ENCODE peak calls at places on chromosomes 7 and 10, in eight cellular contexts. I, R, T, S, M, Q, L and B are unnamed samples.

GRCh38 chr7:22474645-22475044 is 25.3 kb downstream of the STEAP1B start:
- DNase-seq in L (no peak), M (no peak), R (no peak), I (no peak), Q (no peak), T (no peak), S (no peak), B (no peak)

GRCh38 chr7:2812831-2813230 is 31.3 kb downstream of the GNA12 start:
- DNase-seq in R (no peak), M (no peak), T (no peak), L (no peak), Q (peak; percentile 15), S (no peak), I (no peak), B (no peak)

GRCh38 chr7:25148772-25149575 is 23.9 kb upstream of the CYCS start:
- DNase-seq in M (no peak), L (peak; percentile 8), I (no peak), S (no peak), R (no peak), Q (no peak), T (no peak), B (no peak)

GRCh38 chr10:130357226-130357625 is 221.0 kb downstream of the GLRX3 start:
- DNase-seq in M (no peak), R (no peak), I (no peak), S (no peak), Q (no peak), T (no peak), L (no peak), B (no peak)

GRCh38 chr7:74619235-74619860 is 38.2 kb upstream of the GTF2I start:
- DNase-seq in S (no peak), Q (no peak), M (no peak), T (peak; percentile 35), I (no peak), L (no peak), R (no peak), B (no peak)

GRCh38 chr10:59709472-59710125 is at the start of gene SLC16A9:
- DNase-seq in R (peak; percentile 11), L (no peak), T (peak; percentile 75), Q (peak; percentile 40), S (no peak), M (no peak), I (peak; percentile 22), B (peak; percentile 77)

GRCh38 chr10:132554053-132554990 is 16.7 kb downstream of the INPP5A start:
- DNase-seq in S (no peak), T (no peak), Q (no peak), L (no peak), R (no peak), I (no peak), M (no peak), B (no peak)

GRCh38 chr10:119542990-119543813 is 683 bp upstream of the RGS10 start:
- DNase-seq in L (peak; percentile 85), T (peak; percentile 64), I (peak; percentile 34), Q (peak; percentile 70), R (peak; percentile 49), S (no peak), M (peak; percentile 52), B (peak; percentile 54)

GRCh38 chr7:130896898-130897514 is 163.0 kb upstream of the KLF14 start:
- DNase-seq in L (peak; percentile 72), R (peak; percentile 84), I (no peak), Q (peak; percentile 69), T (peak; percentile 69), S (no peak), M (peak; percentile 54), B (peak; percentile 83)

GRCh38 chr7:120521761-120522737 is 249.1 kb downstream of the KCND2 start:
- DNase-seq in T (no peak), I (no peak), S (no peak), L (no peak), Q (no peak), M (no peak), R (no peak), B (no peak)

GRCh38 chr10:65090991-65091390 is 1569.8 kb downstream of the REEP3 start:
- DNase-seq in T (no peak), L (no peak), I (no peak), Q (no peak), M (no peak), S (no peak), R (no peak), B (no peak)

GRCh38 chr7:100823534-100823933 is 3.8 kb downstream of the EPHB4 start:
- DNase-seq in I (no peak), R (no peak), L (no peak), T (no peak), Q (no peak), S (no peak), M (no peak), B (no peak)

GRCh38 chr10:73465978-73466709 is 29.7 kb downstream of the PPP3CB start:
- DNase-seq in M (no peak), R (no peak), T (no peak), I (no peak), Q (no peak), S (no peak), L (no peak), B (no peak)

GRCh38 chr10:101097881-101098280 is 33.2 kb upstream of the TLX1 start:
- DNase-seq in M (no peak), T (peak; percentile 36), R (no peak), I (no peak), Q (no peak), S (no peak), L (no peak), B (no peak)

GRCh38 chr10:36443233-36443632 is 682.2 kb upstream of the ANKRD30A start:
- DNase-seq in L (no peak), I (no peak), R (no peak), S (no peak), Q (no peak), M (no peak), T (no peak), B (no peak)

DNA sequence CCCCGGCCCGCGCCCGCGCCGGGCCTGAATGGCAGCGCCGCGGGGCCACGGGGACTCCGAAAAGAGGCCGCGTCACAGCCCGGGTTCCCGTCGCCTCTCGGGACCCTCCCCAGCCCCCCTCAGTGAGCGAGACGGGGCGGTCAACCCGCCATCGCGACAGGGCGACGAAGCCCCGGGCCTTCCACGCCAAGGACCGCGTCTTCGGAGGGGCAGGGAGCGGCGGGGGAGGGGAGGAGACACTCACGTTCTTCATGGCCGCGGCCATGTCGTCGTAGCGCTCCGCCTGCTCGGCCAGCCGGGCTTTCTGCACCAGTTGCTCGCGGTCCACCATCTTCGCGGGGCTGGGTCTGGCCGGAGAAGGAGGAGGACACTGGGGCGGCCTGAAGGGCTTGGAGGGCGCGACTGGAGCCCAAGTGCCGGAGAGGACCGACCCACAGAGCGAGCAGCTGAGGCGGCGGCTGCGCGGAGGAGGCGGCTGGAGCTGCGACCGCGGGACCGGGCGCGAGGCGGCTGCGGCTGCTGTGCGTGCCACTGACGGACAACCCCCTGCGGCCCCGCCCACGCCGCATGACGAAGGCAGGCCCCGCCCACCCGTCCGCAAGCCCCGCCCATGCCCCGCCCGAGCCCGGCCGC is at the start of gene YWHAG:
- DNase-seq in S (no peak), M (peak; percentile 84), I (peak; percentile 73), L (peak; percentile 90), R (peak; percentile 85), Q (peak; percentile 96), T (peak; percentile 92), B (peak; percentile 90)
- H3K27ac ChIP-seq in S (peak within 1 kb of the TSS; percentile 98), M (peak within 1 kb of the TSS; percentile 96), I (peak within 1 kb of the TSS; percentile 98), L (peak within 1 kb of the TSS; percentile 54), R (peak within 1 kb of the TSS; percentile 99), Q (peak within 1 kb of the TSS; percentile 99), T (peak within 1 kb of the TSS; percentile 98), B (peak within 1 kb of the TSS; percentile 99)

GRCh38 chr7:4653771-4654170 is 28.3 kb upstream of the FOXK1 start:
- DNase-seq in R (no peak), I (no peak), Q (no peak), L (no peak), M (no peak), T (no peak), S (no peak), B (no peak)
- H3K27ac ChIP-seq in R (no peak overlapping the region), I (no peak overlapping the region), Q (no peak overlapping the region), L (no peak overlapping the region), M (no peak overlapping the region), T (no peak overlapping the region), S (no peak overlapping the region), B (no peak overlapping the region)

GRCh38 chr7:54783952-54784351 is 24.9 kb upstream of the SEC61G start:
- DNase-seq in I (no peak), L (no peak), T (no peak), M (no peak), Q (no peak), S (no peak), R (no peak), B (no peak)

GRCh38 chr7:54781356-54781912 is 22.4 kb upstream of the SEC61G start:
- DNase-seq in T (no peak), Q (no peak), S (no peak), I (no peak), M (no peak), R (no peak), L (no peak), B (no peak)

GRCh38 chr7:54782314-54782713 is 23.3 kb upstream of the SEC61G start:
- DNase-seq in Q (no peak), R (no peak), M (no peak), T (no peak), I (no peak), S (no peak), L (no peak), B (no peak)

GRCh38 chr7:54780490-54780889 is 21.5 kb upstream of the SEC61G start:
- DNase-seq in T (no peak), L (no peak), I (no peak), S (no peak), R (no peak), Q (no peak), M (no peak), B (no peak)

GRCh38 chr7:54782829-54783228 is 23.8 kb upstream of the SEC61G start:
- DNase-seq in M (no peak), Q (no peak), R (no peak), L (no peak), S (no peak), I (no peak), T (no peak), B (no peak)
- H3K27ac ChIP-seq in M (no peak overlapping the region), Q (no peak overlapping the region), R (no peak overlapping the region), L (no peak overlapping the region), S (no peak overlapping the region), I (no peak overlapping the region), T (no peak overlapping the region), B (no peak overlapping the region)

DNA sequence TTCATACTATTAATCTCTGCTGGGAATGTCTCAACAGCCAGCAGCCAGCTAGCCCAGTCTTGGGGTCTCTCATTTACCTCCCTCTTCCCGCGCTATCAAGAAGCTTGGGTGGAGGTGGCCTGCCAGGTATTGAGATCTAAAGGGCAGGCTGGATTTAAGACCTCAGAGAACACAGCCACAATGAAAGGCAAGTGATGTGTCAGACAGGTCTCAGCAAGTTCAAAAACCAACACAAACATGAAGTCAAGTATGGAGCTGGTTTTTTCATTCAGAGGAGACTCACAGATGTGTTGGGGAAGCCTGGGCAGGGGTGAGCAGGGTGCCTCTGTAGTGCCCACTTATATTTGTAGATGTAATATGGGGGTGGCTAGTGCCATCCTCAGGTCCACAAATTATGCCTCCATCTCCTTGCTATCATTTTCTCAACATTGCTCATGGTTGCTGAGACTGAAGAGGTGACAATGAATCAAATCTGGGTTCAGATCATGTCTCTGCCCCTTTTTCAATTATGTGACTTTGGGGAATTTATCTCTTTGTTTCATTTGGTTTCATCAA is 27.7 kb upstream of the CROT start:
- DNase-seq in R (no peak), L (no peak), I (no peak), M (no peak), T (no peak), Q (no peak), S (no peak), B (no peak)
- H3K27ac ChIP-seq in R (peak overlapping the region; percentile 93), L (no peak overlapping the region), I (no peak overlapping the region), M (no peak overlapping the region), T (no peak overlapping the region), Q (peak overlapping the region; percentile 17), S (no peak overlapping the region), B (no peak overlapping the region)